ENCODE peak calls at places on chromosomes 6 and 20, in six cellular contexts. E is CD8-positive, alpha-beta T cell; V is GM23248; T is aorta; L is fibroblast of lung; F is CD4-positive, alpha-beta memory T cell. U is an unnamed sample.

GRCh38 chr6:138250513-138251247 is 32.4 kb upstream of the PBOV1 start:
- DNase-seq in E (no peak), V (peak; percentile 90), T (peak; percentile 71), L (peak; percentile 96), F (no peak), U (no peak)

GRCh38 chr6:54125493-54125892 is 14.2 kb downstream of the MLIP start:
- DNase-seq in E (no peak), V (no peak), T (no peak), L (no peak), F (no peak), U (no peak)

GRCh38 chr20:55132523-55132922 is 657.1 kb downstream of the DOK5 start:
- DNase-seq in E (no peak), V (no peak), T (no peak), L (no peak), F (no peak), U (no peak)

GRCh38 chr6:101226677-101227135 is 166.8 kb upstream of the GRIK2 start:
- DNase-seq in E (no peak), V (peak; percentile 3), T (no peak), L (peak; percentile 3), F (no peak), U (peak; percentile 21)

GRCh38 chr6:130559166-130559565 is 193.3 kb downstream of the TMEM200A start:
- DNase-seq in E (no peak), V (peak; percentile 3), T (no peak), L (peak; percentile 23), F (no peak), U (no peak)

GRCh38 chr20:24742436-24742835 is 206.6 kb upstream of the CST7 start:
- DNase-seq in E (no peak), V (no peak), T (no peak), L (no peak), F (no peak), U (no peak)

GRCh38 chr20:48672324-48672723 is 155.5 kb downstream of the PREX1 start:
- DNase-seq in E (no peak), V (no peak), T (peak; percentile 40), L (no peak), F (no peak), U (no peak)

GRCh38 chr6:13303668-13304017 is 24.7 kb downstream of the TBC1D7 start:
- DNase-seq in E (no peak), V (peak; percentile 29), T (peak; percentile 93), L (peak; percentile 72), F (no peak), U (peak; percentile 87)

GRCh38 chr20:63164681-63165537 is 51.0 kb downstream of the YTHDF1 start:
- DNase-seq in E (no peak), V (no peak), T (peak; percentile 27), L (no peak), F (no peak), U (no peak)

GRCh38 chr20:62824476-62825287 is 7.8 kb downstream of the COL9A3 start:
- DNase-seq in E (peak; percentile 24), V (peak; percentile 30), T (no peak), L (peak; percentile 52), F (peak; percentile 41), U (peak; percentile 76)

GRCh38 chr6:85250586-85251216 is 199.2 kb upstream of the NT5E start:
- DNase-seq in E (no peak), V (peak; percentile 41), T (no peak), L (no peak), F (no peak), U (no peak)

GRCh38 chr6:160088774-160089533 is 32.7 kb upstream of the SLC22A1 start:
- DNase-seq in E (no peak), V (peak; percentile 41), T (no peak), L (no peak), F (no peak), U (no peak)

GRCh38 chr6:87881342-87881895 is 166.2 kb upstream of the SPACA1 start:
- DNase-seq in E (no peak), V (no peak), T (no peak), L (no peak), F (no peak), U (no peak)

DNA sequence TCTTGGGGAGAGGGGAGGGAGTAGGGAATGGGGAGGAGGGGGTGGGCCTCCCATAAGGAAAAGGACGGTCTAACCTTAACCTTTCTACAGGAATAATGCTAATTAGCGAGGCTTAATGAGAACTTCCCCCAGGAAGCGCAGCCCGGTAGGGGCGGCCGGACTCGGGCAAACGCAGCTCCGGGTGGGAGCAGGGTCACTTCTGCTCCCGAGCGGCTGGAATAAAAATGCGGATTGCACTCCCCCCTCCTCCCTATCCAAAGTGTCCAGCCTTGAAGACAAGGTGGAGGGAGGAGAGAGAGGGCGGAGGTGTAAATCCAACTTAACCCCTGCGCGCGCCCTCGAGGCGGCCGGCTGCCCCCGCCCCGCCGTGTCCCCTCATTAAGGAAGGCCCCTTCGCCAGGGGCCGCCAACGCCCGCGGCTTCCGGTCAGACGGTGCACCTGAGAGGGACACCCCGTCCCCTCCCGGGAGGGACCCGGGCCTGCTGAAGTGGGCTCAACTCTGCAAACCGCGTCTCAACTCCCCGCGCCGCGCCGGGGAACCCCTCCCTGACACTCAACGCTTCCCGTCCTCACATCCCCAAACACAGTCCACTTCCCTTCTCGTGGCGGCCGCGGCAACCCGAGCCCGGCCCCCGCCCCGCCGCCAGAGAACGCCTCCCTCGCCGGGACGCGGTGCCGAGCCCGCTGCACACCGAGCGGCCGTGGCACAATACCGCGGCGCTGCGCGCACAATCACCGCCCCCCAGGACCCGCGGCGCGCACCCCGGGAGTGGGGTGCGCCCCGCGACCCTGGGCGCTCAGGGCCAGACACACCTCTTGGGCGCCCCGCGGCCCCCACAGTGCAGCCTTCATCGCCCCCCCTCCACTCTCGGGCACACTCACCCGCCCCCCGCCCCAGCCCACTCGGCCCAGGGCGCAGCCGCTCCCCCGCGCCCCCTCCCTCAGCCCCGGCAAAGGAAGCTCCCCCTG is 102.6 kb downstream of the NOL4L start:
- DNase-seq in E (no peak), V (peak; percentile 63), T (peak; percentile 72), L (peak; percentile 35), F (peak; percentile 31), U (peak; percentile 78)
- H3K4me1 ChIP-seq in E (peaks cover 58% of the 10 kb centered on the region), V (no peaks in the 10 kb centered on the region), T (no peaks in the 10 kb centered on the region), L (no peaks in the 10 kb centered on the region), F (peaks cover 64% of the 10 kb centered on the region), U (peaks cover 48% of the 10 kb centered on the region)

GRCh38 chr20:38728237-38728761 is 4.0 kb downstream of the SLC32A1 start:
- DNase-seq in E (no peak), V (no peak), T (no peak), L (no peak), F (no peak), U (no peak)

GRCh38 chr20:38725959-38726848 is 1.9 kb downstream of the SLC32A1 start:
- DNase-seq in E (no peak), V (no peak), T (no peak), L (no peak), F (peak; percentile 30), U (no peak)

GRCh38 chr20:38728911-38729642 is 4.8 kb downstream of the SLC32A1 start:
- DNase-seq in E (no peak), V (no peak), T (no peak), L (no peak), F (peak; percentile 15), U (no peak)

GRCh38 chr20:38726849-38727601 is 2.7 kb downstream of the SLC32A1 start:
- DNase-seq in E (no peak), V (peak; percentile 46), T (no peak), L (no peak), F (peak; percentile 48), U (peak; percentile 26)

GRCh38 chr20:38727602-38728236 is 3.4 kb downstream of the SLC32A1 start:
- DNase-seq in E (no peak), V (no peak), T (no peak), L (no peak), F (peak; percentile 31), U (no peak)
- H3K4me1 ChIP-seq in E (peaks cover 61% of the 10 kb centered on the region), V (no peaks in the 10 kb centered on the region), T (no peaks in the 10 kb centered on the region), L (no peaks in the 10 kb centered on the region), F (peaks cover 76% of the 10 kb centered on the region), U (peaks cover 13% of the 10 kb centered on the region)

GRCh38 chr6:16729183-16729696 is 32.0 kb downstream of the ATXN1 start:
- DNase-seq in E (no peak), V (peak; percentile 61), T (no peak), L (peak; percentile 78), F (no peak), U (no peak)

GRCh38 chr6:16725145-16725864 is 36.0 kb downstream of the ATXN1 start:
- DNase-seq in E (no peak), V (peak; percentile 85), T (no peak), L (peak; percentile 81), F (no peak), U (no peak)

GRCh38 chr6:16728513-16729182 is 32.6 kb downstream of the ATXN1 start:
- DNase-seq in E (no peak), V (no peak), T (no peak), L (no peak), F (no peak), U (no peak)

GRCh38 chr6:16729744-16730143 is 31.5 kb downstream of the ATXN1 start:
- DNase-seq in E (no peak), V (no peak), T (no peak), L (no peak), F (no peak), U (no peak)

GRCh38 chr6:16727996-16728395 is 33.3 kb downstream of the ATXN1 start:
- DNase-seq in E (no peak), V (no peak), T (peak; percentile 60), L (no peak), F (no peak), U (no peak)
- H3K4me1 ChIP-seq in E (no peaks in the 10 kb centered on the region), V (peaks cover 52% of the 10 kb centered on the region), T (no peaks in the 10 kb centered on the region), L (peaks cover 19% of the 10 kb centered on the region), F (peaks cover 61% of the 10 kb centered on the region), U (peaks cover 34% of the 10 kb centered on the region)

DNA sequence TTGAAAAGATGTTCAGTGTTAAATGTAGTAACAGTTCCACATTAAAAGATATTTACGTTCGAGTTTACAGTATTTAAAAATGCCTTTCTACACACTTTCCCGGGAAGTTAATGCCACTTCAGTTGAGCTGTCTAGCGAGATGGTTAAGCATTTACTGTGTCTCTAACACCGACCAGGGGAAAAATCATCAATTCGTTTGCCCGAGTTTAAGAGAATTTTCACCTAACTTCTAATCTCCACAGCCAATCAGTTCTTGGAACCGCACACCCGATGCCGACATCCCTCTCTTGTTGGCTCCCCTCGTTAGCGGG is 58.2 kb downstream of the FAM217A start:
- DNase-seq in E (no peak), V (no peak), T (no peak), L (no peak), F (no peak), U (no peak)
- H3K4me1 ChIP-seq in E (peaks cover 64% of the 10 kb centered on the region), V (peaks cover 32% of the 10 kb centered on the region), T (peaks cover 2% of the 10 kb centered on the region), L (no peaks in the 10 kb centered on the region), F (peaks cover 71% of the 10 kb centered on the region), U (peaks cover 51% of the 10 kb centered on the region)

DNA sequence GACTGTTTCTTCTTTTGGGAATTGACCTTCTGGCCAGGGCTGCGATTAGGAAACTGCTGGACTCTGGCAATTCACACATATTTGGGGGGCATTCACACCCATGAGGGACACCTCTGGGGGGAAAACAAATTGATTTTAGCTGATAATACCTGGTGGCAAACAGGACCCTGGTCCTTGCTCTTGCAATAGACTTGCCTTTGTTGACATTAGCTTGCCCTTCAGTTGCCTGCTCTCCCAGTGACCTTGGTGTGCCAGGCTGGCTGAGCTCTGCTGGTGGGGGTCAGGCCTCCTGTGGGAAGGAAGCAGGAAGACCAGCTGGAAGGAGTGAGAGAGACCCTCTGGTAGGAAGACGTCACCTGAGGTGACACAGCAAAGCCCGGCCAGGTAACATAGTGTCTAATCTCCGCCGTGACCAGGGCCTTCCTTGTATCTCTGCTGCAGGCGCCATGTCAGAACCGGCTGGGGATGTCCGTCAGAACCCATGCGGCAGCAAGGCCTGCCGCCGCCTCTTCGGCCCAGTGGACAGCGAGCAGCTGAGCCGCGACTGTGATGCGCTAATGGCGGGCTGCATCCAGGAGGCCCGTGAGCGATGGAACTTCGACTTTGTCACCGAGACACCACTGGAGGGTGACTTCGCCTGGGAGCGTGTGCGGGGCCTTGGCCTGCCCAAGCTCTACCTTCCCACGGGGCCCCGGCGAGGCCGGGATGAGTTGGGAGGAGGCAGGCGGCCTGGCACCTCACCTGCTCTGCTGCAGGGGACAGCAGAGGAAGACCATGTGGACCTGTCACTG is 5.3 kb downstream of the CDKN1A start:
- DNase-seq in E (no peak), V (no peak), T (no peak), L (no peak), F (no peak), U (no peak)
- H3K4me1 ChIP-seq in E (peaks cover 15% of the 10 kb centered on the region), V (peaks cover 26% of the 10 kb centered on the region), T (no peaks in the 10 kb centered on the region), L (peaks cover 5% of the 10 kb centered on the region), F (peaks cover 38% of the 10 kb centered on the region), U (peaks cover 30% of the 10 kb centered on the region)